ENCODE peak calls at places on chromosomes 5 and 9, in six cellular contexts. S is PC-9, Z is left ventricle myocardium inferior, Q is IMR-90, T is suprapubic skin, Y is cardiac muscle cell. X is an unnamed sample.
A peak's percentile ranks its signal among the peaks of the same experiment; 100 is the strongest.

GRCh38 chr9:2817987-2818386 is 25.9 kb downstream of the PUM3 start:
- DNase-seq in S (no peak), Z (no peak), Q (peak; percentile 84), T (no peak), Y (peak; percentile 92), X (no peak)

GRCh38 chr5:138035605-138036537 is 3.0 kb upstream of the FAM13B start:
- DNase-seq in S (peak; percentile 55), Z (peak; percentile 27), Q (peak; percentile 87), T (no peak), Y (peak; percentile 93), X (peak; percentile 53)

GRCh38 chr5:108801301-108801700 is 53.6 kb downstream of the FER start:
- DNase-seq in S (no peak), Z (no peak), Q (no peak), T (no peak), Y (no peak), X (no peak)

GRCh38 chr5:148956632-148957385 is 106.1 kb downstream of the SH3TC2 start:
- DNase-seq in S (peak; percentile 28), Z (no peak), Q (peak; percentile 49), T (no peak), Y (no peak), X (no peak)

GRCh38 chr5:6713274-6714181 is at the start of gene TENT4A:
- DNase-seq in S (peak; percentile 38), Z (peak; percentile 51), Q (no peak), T (no peak), Y (peak; percentile 26), X (no peak)

GRCh38 chr5:178417391-178417811 is 172.8 kb downstream of the COL23A1 start:
- DNase-seq in S (no peak), Z (no peak), Q (no peak), T (peak; percentile 49), Y (peak; percentile 53), X (no peak)

GRCh38 chr9:134377976-134378375 is 51.7 kb downstream of the RXRA start:
- DNase-seq in S (peak; percentile 97), Z (peak; percentile 73), Q (no peak), T (peak; percentile 89), Y (no peak), X (no peak)

GRCh38 chr5:171667341-171668096 is 118.1 kb upstream of the SMIM23 start:
- DNase-seq in S (peak; percentile 62), Z (peak; percentile 60), Q (peak; percentile 72), T (peak; percentile 87), Y (peak; percentile 88), X (peak; percentile 46)

GRCh38 chr5:126919566-126919965 is 110.8 kb downstream of the MARCHF3 start:
- DNase-seq in S (no peak), Z (no peak), Q (no peak), T (no peak), Y (no peak), X (no peak)

GRCh38 chr5:98906756-98907355 is 22.0 kb downstream of the CHD1 start:
- DNase-seq in S (no peak), Z (no peak), Q (no peak), T (no peak), Y (no peak), X (no peak)

GRCh38 chr5:169201597-169201996 is 99.3 kb downstream of the SLIT3 start:
- DNase-seq in S (no peak), Z (no peak), Q (no peak), T (no peak), Y (no peak), X (no peak)

GRCh38 chr5:134510970-134511795 is 14.3 kb upstream of the JADE2 start:
- DNase-seq in S (peak; percentile 82), Z (no peak), Q (peak; percentile 69), T (no peak), Y (peak; percentile 40), X (no peak)

GRCh38 chr9:1837453-1838084 is 177.6 kb upstream of the SMARCA2 start:
- DNase-seq in S (no peak), Z (no peak), Q (peak; percentile 1), T (no peak), Y (peak; percentile 26), X (no peak)

GRCh38 chr9:89116064-89116817 is 62.4 kb downstream of the SHC3 start:
- DNase-seq in S (no peak), Z (no peak), Q (peak; percentile 95), T (no peak), Y (peak; percentile 82), X (peak; percentile 59)

GRCh38 chr5:35127006-35127405 is 79.3 kb upstream of the AGXT2 start:
- DNase-seq in S (no peak), Z (no peak), Q (no peak), T (no peak), Y (no peak), X (no peak)

GRCh38 chr5:65192326-65192725 is 289.4 kb downstream of the ADAMTS6 start:
- DNase-seq in S (no peak), Z (no peak), Q (peak; percentile 79), T (no peak), Y (no peak), X (no peak)

GRCh38 chr9:134637241-134637640 is 4.4 kb upstream of the COL5A1 start:
- DNase-seq in S (no peak), Z (peak; percentile 11), Q (no peak), T (no peak), Y (no peak), X (no peak)

GRCh38 chr9:123771690-123772089 is 158.2 kb downstream of the DENND1A start:
- DNase-seq in S (no peak), Z (no peak), Q (no peak), T (no peak), Y (no peak), X (no peak)

GRCh38 chr5:147560982-147561381 is 51.1 kb upstream of the DPYSL3 start:
- DNase-seq in S (no peak), Z (no peak), Q (no peak), T (no peak), Y (no peak), X (no peak)

GRCh38 chr9:71767421-71768321 is 642 bp downstream of the CEMIP2 start:
- DNase-seq in S (peak; percentile 26), Z (peak; percentile 20), Q (peak; percentile 26), T (peak; percentile 82), Y (peak; percentile 41), X (no peak)

GRCh38 chr5:87944553-87945320 is 323.9 kb downstream of the TMEM161B start:
- DNase-seq in S (no peak), Z (peak; percentile 34), Q (no peak), T (no peak), Y (no peak), X (no peak)

GRCh38 chr5:102855684-102856373 is 100.7 kb downstream of the PAM start:
- DNase-seq in S (no peak), Z (no peak), Q (no peak), T (no peak), Y (no peak), X (no peak)

GRCh38 chr5:19608434-19608833 is 379.6 kb downstream of the CDH18 start:
- DNase-seq in S (no peak), Z (no peak), Q (no peak), T (no peak), Y (peak; percentile 0), X (no peak)

GRCh38 chr5:120449501-120449900 is 14.6 kb upstream of the PRR16 start:
- DNase-seq in S (no peak), Z (no peak), Q (peak; percentile 46), T (no peak), Y (no peak), X (no peak)

GRCh38 chr5:122815218-122815767 is 30.1 kb upstream of the SNX24 start:
- DNase-seq in S (no peak), Z (no peak), Q (no peak), T (no peak), Y (no peak), X (no peak)

GRCh38 chr5:122805481-122805880 is 30.6 kb downstream of the SNX2 start:
- DNase-seq in S (no peak), Z (no peak), Q (peak; percentile 52), T (no peak), Y (peak; percentile 67), X (no peak)

GRCh38 chr5:122810405-122810804 is 35.0 kb upstream of the SNX24 start:
- DNase-seq in S (no peak), Z (no peak), Q (no peak), T (no peak), Y (no peak), X (no peak)
- H3K36me3 ChIP-seq in S (peaks cover 8% of the 10 kb centered on the region), Z (peaks cover 45% of the 10 kb centered on the region), Q (no peaks in the 10 kb centered on the region), T (peaks cover 31% of the 10 kb centered on the region), Y (peaks cover 14% of the 10 kb centered on the region), X (no peaks in the 10 kb centered on the region)

GRCh38 chr5:77955577-77955976 is 179.4 kb upstream of the TBCA start:
- DNase-seq in S (no peak), Z (no peak), Q (no peak), T (no peak), Y (no peak), X (no peak)
- H3K27me3 ChIP-seq in S (no peaks in the 10 kb centered on the region), Z (peaks cover 63% of the 10 kb centered on the region), Q (peaks cover 42% of the 10 kb centered on the region), T (peaks cover 34% of the 10 kb centered on the region), Y (peaks cover 56% of the 10 kb centered on the region), X (peaks cover 13% of the 10 kb centered on the region)

GRCh38 chr9:125361837-125362531 is 100.4 kb downstream of the GAPVD1 start:
- DNase-seq in S (no peak), Z (no peak), Q (peak; percentile 17), T (no peak), Y (peak; percentile 44), X (no peak)
- TF ChIP-seq CTCF in S (no peak), Z (no peak), Q (peak; percentile 27), T (no peak), Y (peak; percentile 46), X (peak; percentile 34)

GRCh38 chr9:111413996-111414395 is 70.2 kb downstream of the ECPAS start:
- DNase-seq in S (no peak), Z (no peak), Q (no peak), T (no peak), Y (no peak), X (no peak)
- H3K36me3 ChIP-seq in S (peaks cover 80% of the 10 kb centered on the region), Z (peaks cover 98% of the 10 kb centered on the region), Q (peaks cover 39% of the 10 kb centered on the region), T (peaks cover 97% of the 10 kb centered on the region), Y (peaks cover 37% of the 10 kb centered on the region), X (peaks cover 18% of the 10 kb centered on the region)

GRCh38 chr9:126067031-126067734 is 259.4 kb upstream of the MVB12B start:
- DNase-seq in S (no peak), Z (no peak), Q (no peak), T (no peak), Y (no peak), X (no peak)
- H3K27me3 ChIP-seq in S (peaks cover 26% of the 10 kb centered on the region), Z (peaks cover 87% of the 10 kb centered on the region), Q (peaks cover 31% of the 10 kb centered on the region), T (peaks cover 43% of the 10 kb centered on the region), Y (no peaks in the 10 kb centered on the region), X (peaks cover 7% of the 10 kb centered on the region)

GRCh38 chr5:31122998-31123950 is 70.2 kb upstream of the CDH6 start:
- DNase-seq in S (no peak), Z (no peak), Q (peak; percentile 78), T (no peak), Y (no peak), X (no peak)
- TF ChIP-seq CTCF in S (no peak), Z (no peak), Q (no peak), T (no peak), Y (no peak), X (no peak)

GRCh38 chr5:158264264-158264663 is 405.3 kb upstream of the CLINT1 start:
- DNase-seq in S (no peak), Z (no peak), Q (no peak), T (no peak), Y (no peak), X (no peak)

GRCh38 chr5:158271155-158271554 is 412.2 kb upstream of the CLINT1 start:
- DNase-seq in S (no peak), Z (no peak), Q (no peak), T (no peak), Y (no peak), X (no peak)

GRCh38 chr5:158265931-158266710 is 407.2 kb upstream of the CLINT1 start:
- DNase-seq in S (no peak), Z (no peak), Q (no peak), T (no peak), Y (no peak), X (no peak)

GRCh38 chr5:158267228-158267627 is 408.3 kb upstream of the CLINT1 start:
- DNase-seq in S (no peak), Z (no peak), Q (no peak), T (no peak), Y (no peak), X (no peak)

GRCh38 chr5:158268286-158268685 is 409.3 kb upstream of the CLINT1 start:
- DNase-seq in S (no peak), Z (no peak), Q (no peak), T (no peak), Y (no peak), X (no peak)
- H3K36me3 ChIP-seq in S (no peaks in the 10 kb centered on the region), Z (no peaks in the 10 kb centered on the region), Q (no peaks in the 10 kb centered on the region), T (no peaks in the 10 kb centered on the region), Y (no peaks in the 10 kb centered on the region), X (no peaks in the 10 kb centered on the region)

X was measured in BJ.